ENCODE peak calls at places on chromosome 1, in eight cellular contexts. E is left lung; K is lung; Z is PC-3; B is activated T-cell treated with anti-CD3 and anti-CD28 coated beads, Interleukin-2, amount 50 U/mL, for 4 hours; I is stimulated activated effector memory CD8-positive, alpha-beta T cell treated with anti-CD3 and anti-CD28 coated beads, Interleukin-12 subunit alpha, Interleukin-12 subunit beta, amount 100 ng/mL, for 72 hours; J is sciatic nerve; H is activated B cell treated with CpG ODN at 0.5 μM for 24 hours. Y is an unnamed sample.

GRCh38 chr1:4081806-4082645 is 182.0 kb upstream of the C1orf174 start:
- ATAC-seq in E (no peak), K (no peak), Z (no peak), B (no peak), I (peak), J (no peak), H (no peak), Y (no peak)

GRCh38 chr1:50126962-50127715 is 18.4 kb downstream of the ELAVL4 start:
- ATAC-seq in E (no peak), K (no peak), Z (no peak), B (no peak), I (no peak), J (no peak), H (no peak), Y (no peak)

GRCh38 chr1:107544285-107544684 is 403.4 kb downstream of the NTNG1 start:
- ATAC-seq in E (no peak), K (no peak), Z (peak), B (no peak), I (no peak), J (no peak), H (no peak), Y (no peak)

GRCh38 chr1:19222979-19223824 is 13.1 kb upstream of the UBR4 start:
- ATAC-seq in E (no peak), K (no peak), Z (peak), B (no peak), I (no peak), J (no peak), H (no peak), Y (peak)

GRCh38 chr1:201675143-201675542 is 136.2 kb downstream of the NAV1 start:
- ATAC-seq in E (peak), K (peak), Z (no peak), B (no peak), I (no peak), J (peak), H (no peak), Y (peak)

GRCh38 chr1:19096036-19096833 is 113.8 kb downstream of the UBR4 start:
- ATAC-seq in E (peak), K (peak), Z (peak), B (no peak), I (no peak), J (peak), H (no peak), Y (peak)

GRCh38 chr1:166197141-166197540 is 30.3 kb upstream of the FAM78B start:
- ATAC-seq in E (no peak), K (no peak), Z (no peak), B (no peak), I (no peak), J (no peak), H (no peak), Y (no peak)

GRCh38 chr1:100184536-100184935 is 6.5 kb upstream of the LRRC39 start:
- ATAC-seq in E (no peak), K (no peak), Z (no peak), B (peak), I (peak), J (no peak), H (peak), Y (no peak)

GRCh38 chr1:177211231-177211630 is 40.5 kb downstream of the BRINP2 start:
- ATAC-seq in E (peak), K (no peak), Z (no peak), B (no peak), I (no peak), J (no peak), H (no peak), Y (no peak)